ENCODE peak calls at places on chromosomes 2 and 18, in nine cellular contexts. One of them, this sample, is unnamed.
A peak's percentile ranks its signal among the peaks of the same experiment; 100 is the strongest.

GRCh38 chr2:196131949-196132925 is 39.1 kb downstream of the STK17B start:
- DNase-seq in skeletal muscle cell: no peak
- DNase-seq in neural crest cell: no peak
- DNase-seq in anterior cingulate cortex: no peak
- DNase-seq in EL: no peak
- DNase-seq in breast epithelium: no peak
- DNase-seq in activated CD4-positive, alpha-beta T cell treated with anti-CD3 and anti-CD28 coated beads for 36 hours: peak; percentile 80
- DNase-seq in lower lobe of right lung: no peak
- DNase-seq in GF-D8: no peak
- DNase-seq in this sample: no peak

GRCh38 chr2:42028571-42029148 is 19.2 kb upstream of the PKDCC start:
- DNase-seq in skeletal muscle cell: no peak
- DNase-seq in neural crest cell: no peak
- DNase-seq in anterior cingulate cortex: no peak
- DNase-seq in EL: no peak
- DNase-seq in breast epithelium: no peak
- DNase-seq in activated CD4-positive, alpha-beta T cell treated with anti-CD3 and anti-CD28 coated beads for 36 hours: no peak
- DNase-seq in lower lobe of right lung: no peak
- DNase-seq in GF-D8: no peak
- DNase-seq in this sample: no peak

GRCh38 chr2:30932850-30933249 is 125.6 kb upstream of the CAPN13 start:
- DNase-seq in skeletal muscle cell: no peak
- DNase-seq in neural crest cell: no peak
- DNase-seq in anterior cingulate cortex: no peak
- DNase-seq in EL: no peak
- DNase-seq in breast epithelium: no peak
- DNase-seq in activated CD4-positive, alpha-beta T cell treated with anti-CD3 and anti-CD28 coated beads for 36 hours: peak; percentile 40
- DNase-seq in lower lobe of right lung: no peak
- DNase-seq in GF-D8: no peak
- DNase-seq in this sample: no peak

GRCh38 chr18:28961669-28962228 is 784.8 kb upstream of the CDH2 start:
- DNase-seq in skeletal muscle cell: no peak
- DNase-seq in neural crest cell: peak; percentile 5
- DNase-seq in anterior cingulate cortex: no peak
- DNase-seq in EL: peak; percentile 45
- DNase-seq in breast epithelium: no peak
- DNase-seq in activated CD4-positive, alpha-beta T cell treated with anti-CD3 and anti-CD28 coated beads for 36 hours: no peak
- DNase-seq in lower lobe of right lung: no peak
- DNase-seq in GF-D8: peak; percentile 5
- DNase-seq in this sample: peak; percentile 4

GRCh38 chr2:119264781-119265692 is 41.4 kb downstream of the STEAP3 start:
- DNase-seq in skeletal muscle cell: no peak
- DNase-seq in neural crest cell: peak; percentile 55
- DNase-seq in anterior cingulate cortex: no peak
- DNase-seq in EL: peak; percentile 57
- DNase-seq in breast epithelium: no peak
- DNase-seq in activated CD4-positive, alpha-beta T cell treated with anti-CD3 and anti-CD28 coated beads for 36 hours: peak; percentile 62
- DNase-seq in lower lobe of right lung: no peak
- DNase-seq in GF-D8: no peak
- DNase-seq in this sample: peak; percentile 63

GRCh38 chr2:148812306-148812705 is 62.7 kb upstream of the KIF5C start:
- DNase-seq in skeletal muscle cell: peak; percentile 43
- DNase-seq in neural crest cell: no peak
- DNase-seq in anterior cingulate cortex: peak; percentile 10
- DNase-seq in EL: peak; percentile 60
- DNase-seq in breast epithelium: no peak
- DNase-seq in activated CD4-positive, alpha-beta T cell treated with anti-CD3 and anti-CD28 coated beads for 36 hours: no peak
- DNase-seq in lower lobe of right lung: no peak
- DNase-seq in GF-D8: no peak
- DNase-seq in this sample: peak; percentile 35

GRCh38 chr2:182631299-182631698 is 84.8 kb upstream of the DNAJC10 start:
- DNase-seq in skeletal muscle cell: no peak
- DNase-seq in neural crest cell: no peak
- DNase-seq in anterior cingulate cortex: no peak
- DNase-seq in EL: no peak
- DNase-seq in breast epithelium: no peak
- DNase-seq in activated CD4-positive, alpha-beta T cell treated with anti-CD3 and anti-CD28 coated beads for 36 hours: no peak
- DNase-seq in lower lobe of right lung: no peak
- DNase-seq in GF-D8: no peak
- DNase-seq in this sample: no peak

GRCh38 chr2:238911376-238912227 is 63.7 kb downstream of the TWIST2 start:
- DNase-seq in skeletal muscle cell: no peak
- DNase-seq in neural crest cell: no peak
- DNase-seq in anterior cingulate cortex: no peak
- DNase-seq in EL: no peak
- DNase-seq in breast epithelium: no peak
- DNase-seq in activated CD4-positive, alpha-beta T cell treated with anti-CD3 and anti-CD28 coated beads for 36 hours: no peak
- DNase-seq in lower lobe of right lung: no peak
- DNase-seq in GF-D8: no peak
- DNase-seq in this sample: no peak

GRCh38 chr2:174615951-174616436 is 18.4 kb upstream of the WIPF1 start:
- DNase-seq in skeletal muscle cell: peak; percentile 84
- DNase-seq in neural crest cell: no peak
- DNase-seq in anterior cingulate cortex: no peak
- DNase-seq in EL: peak; percentile 68
- DNase-seq in breast epithelium: no peak
- DNase-seq in activated CD4-positive, alpha-beta T cell treated with anti-CD3 and anti-CD28 coated beads for 36 hours: no peak
- DNase-seq in lower lobe of right lung: no peak
- DNase-seq in GF-D8: no peak
- DNase-seq in this sample: no peak

GRCh38 chr2:218961229-218961628 is 1.8 kb downstream of the CDK5R2 start:
- DNase-seq in skeletal muscle cell: no peak
- DNase-seq in neural crest cell: no peak
- DNase-seq in anterior cingulate cortex: no peak
- DNase-seq in EL: no peak
- DNase-seq in breast epithelium: no peak
- DNase-seq in activated CD4-positive, alpha-beta T cell treated with anti-CD3 and anti-CD28 coated beads for 36 hours: no peak
- DNase-seq in lower lobe of right lung: no peak
- DNase-seq in GF-D8: no peak
- DNase-seq in this sample: no peak

GRCh38 chr2:19649785-19650380 is 251.9 kb downstream of the TTC32 start:
- DNase-seq in skeletal muscle cell: peak; percentile 99
- DNase-seq in neural crest cell: no peak
- DNase-seq in anterior cingulate cortex: no peak
- DNase-seq in EL: peak; percentile 97
- DNase-seq in breast epithelium: no peak
- DNase-seq in activated CD4-positive, alpha-beta T cell treated with anti-CD3 and anti-CD28 coated beads for 36 hours: no peak
- DNase-seq in lower lobe of right lung: no peak
- DNase-seq in GF-D8: no peak
- DNase-seq in this sample: peak; percentile 78

GRCh38 chr2:179995735-179996134 is 11.4 kb downstream of the CWC22 start:
- DNase-seq in skeletal muscle cell: no peak
- DNase-seq in neural crest cell: no peak
- DNase-seq in anterior cingulate cortex: no peak
- DNase-seq in EL: no peak
- DNase-seq in breast epithelium: no peak
- DNase-seq in activated CD4-positive, alpha-beta T cell treated with anti-CD3 and anti-CD28 coated beads for 36 hours: peak; percentile 30
- DNase-seq in lower lobe of right lung: no peak
- DNase-seq in GF-D8: no peak
- DNase-seq in this sample: no peak

GRCh38 chr2:54531558-54531957 is 75.4 kb downstream of the SPTBN1 start:
- DNase-seq in skeletal muscle cell: no peak
- DNase-seq in neural crest cell: no peak
- DNase-seq in anterior cingulate cortex: no peak
- DNase-seq in EL: peak; percentile 67
- DNase-seq in breast epithelium: no peak
- DNase-seq in activated CD4-positive, alpha-beta T cell treated with anti-CD3 and anti-CD28 coated beads for 36 hours: no peak
- DNase-seq in lower lobe of right lung: no peak
- DNase-seq in GF-D8: no peak
- DNase-seq in this sample: peak; percentile 15

GRCh38 chr2:180985771-180986395 is 5.5 kb downstream of the UBE2E3 start:
- DNase-seq in skeletal muscle cell: no peak
- DNase-seq in neural crest cell: no peak
- DNase-seq in anterior cingulate cortex: no peak
- DNase-seq in EL: no peak
- DNase-seq in breast epithelium: no peak
- DNase-seq in activated CD4-positive, alpha-beta T cell treated with anti-CD3 and anti-CD28 coated beads for 36 hours: no peak
- DNase-seq in lower lobe of right lung: no peak
- DNase-seq in GF-D8: no peak
- DNase-seq in this sample: no peak

GRCh38 chr2:232632904-232633412 is 446 bp upstream of the EFHD1 start:
- DNase-seq in skeletal muscle cell: no peak
- DNase-seq in neural crest cell: no peak
- DNase-seq in anterior cingulate cortex: no peak
- DNase-seq in EL: no peak
- DNase-seq in breast epithelium: no peak
- DNase-seq in activated CD4-positive, alpha-beta T cell treated with anti-CD3 and anti-CD28 coated beads for 36 hours: no peak
- DNase-seq in lower lobe of right lung: no peak
- DNase-seq in GF-D8: no peak
- DNase-seq in this sample: peak; percentile 53

GRCh38 chr2:85504434-85505261 is 34.3 kb upstream of the MAT2A start:
- DNase-seq in skeletal muscle cell: peak; percentile 98
- DNase-seq in neural crest cell: no peak
- DNase-seq in anterior cingulate cortex: no peak
- DNase-seq in EL: peak; percentile 98
- DNase-seq in breast epithelium: no peak
- DNase-seq in activated CD4-positive, alpha-beta T cell treated with anti-CD3 and anti-CD28 coated beads for 36 hours: no peak
- DNase-seq in lower lobe of right lung: no peak
- DNase-seq in GF-D8: no peak
- DNase-seq in this sample: peak; percentile 75

GRCh38 chr18:62973689-62974088 is 258.3 kb downstream of the PHLPP1 start:
- DNase-seq in skeletal muscle cell: no peak
- DNase-seq in neural crest cell: no peak
- DNase-seq in anterior cingulate cortex: no peak
- DNase-seq in EL: no peak
- DNase-seq in breast epithelium: no peak
- DNase-seq in activated CD4-positive, alpha-beta T cell treated with anti-CD3 and anti-CD28 coated beads for 36 hours: no peak
- DNase-seq in lower lobe of right lung: no peak
- DNase-seq in GF-D8: no peak
- DNase-seq in this sample: no peak

GRCh38 chr2:58805126-58805525 is 564.0 kb upstream of the FANCL start:
- DNase-seq in skeletal muscle cell: no peak
- DNase-seq in neural crest cell: no peak
- DNase-seq in anterior cingulate cortex: no peak
- DNase-seq in EL: no peak
- DNase-seq in breast epithelium: no peak
- DNase-seq in activated CD4-positive, alpha-beta T cell treated with anti-CD3 and anti-CD28 coated beads for 36 hours: no peak
- DNase-seq in lower lobe of right lung: no peak
- DNase-seq in GF-D8: no peak
- DNase-seq in this sample: no peak

GRCh38 chr2:187497858-187498463 is 49.9 kb upstream of the CALCRL start:
- DNase-seq in skeletal muscle cell: no peak
- DNase-seq in neural crest cell: no peak
- DNase-seq in anterior cingulate cortex: no peak
- DNase-seq in EL: peak; percentile 10
- DNase-seq in breast epithelium: no peak
- DNase-seq in activated CD4-positive, alpha-beta T cell treated with anti-CD3 and anti-CD28 coated beads for 36 hours: no peak
- DNase-seq in lower lobe of right lung: no peak
- DNase-seq in GF-D8: no peak
- DNase-seq in this sample: no peak

GRCh38 chr2:232502901-232503791 is 15.5 kb upstream of the ECEL1 start:
- DNase-seq in skeletal muscle cell: no peak
- DNase-seq in neural crest cell: peak; percentile 55
- DNase-seq in anterior cingulate cortex: peak; percentile 31
- DNase-seq in EL: peak; percentile 35
- DNase-seq in breast epithelium: no peak
- DNase-seq in activated CD4-positive, alpha-beta T cell treated with anti-CD3 and anti-CD28 coated beads for 36 hours: peak; percentile 66
- DNase-seq in lower lobe of right lung: no peak
- DNase-seq in GF-D8: no peak
- DNase-seq in this sample: no peak

GRCh38 chr2:152646264-152646663 is 71.0 kb downstream of the PRPF40A start:
- DNase-seq in skeletal muscle cell: no peak
- DNase-seq in neural crest cell: no peak
- DNase-seq in anterior cingulate cortex: no peak
- DNase-seq in EL: no peak
- DNase-seq in breast epithelium: no peak
- DNase-seq in activated CD4-positive, alpha-beta T cell treated with anti-CD3 and anti-CD28 coated beads for 36 hours: no peak
- DNase-seq in lower lobe of right lung: no peak
- DNase-seq in GF-D8: no peak
- DNase-seq in this sample: no peak